ENCODE peak calls at places on chromosomes 2 and 18, in four cellular contexts. One of them, this sample, is unnamed. For H3K36me3, the result is how much of the 10 kb centered on the place peaks cover.

GRCh38 chr2:58239243-58239642 is 1.9 kb downstream of the FANCL start:
- DNase-seq in neural progenitor cell: no peak
- DNase-seq in upper lobe of right lung: no peak
- DNase-seq in brain microvascular endothelial cell: no peak
- DNase-seq in this sample: no peak

GRCh38 chr18:48514786-48515185 is 24.0 kb upstream of the CTIF start:
- DNase-seq in upper lobe of right lung: no peak
- DNase-seq in brain microvascular endothelial cell: no peak
- DNase-seq in neural progenitor cell: peak
- DNase-seq in this sample: no peak

GRCh38 chr2:152450176-152450575 is 115.2 kb downstream of the FMNL2 start:
- DNase-seq in neural progenitor cell: no peak
- DNase-seq in brain microvascular endothelial cell: no peak
- DNase-seq in upper lobe of right lung: no peak
- DNase-seq in this sample: no peak

GRCh38 chr2:221156335-221156734 is 415.8 kb downstream of the EPHA4 start:
- DNase-seq in upper lobe of right lung: no peak
- DNase-seq in neural progenitor cell: no peak
- DNase-seq in brain microvascular endothelial cell: no peak
- DNase-seq in this sample: peak

GRCh38 chr2:12819721-12820120 is 103.0 kb downstream of the TRIB2 start:
- DNase-seq in upper lobe of right lung: no peak
- DNase-seq in neural progenitor cell: no peak
- DNase-seq in brain microvascular endothelial cell: peak
- DNase-seq in this sample: no peak

GRCh38 chr2:56871641-56872040 is 687.9 kb downstream of the CCDC85A start:
- DNase-seq in neural progenitor cell: no peak
- DNase-seq in brain microvascular endothelial cell: no peak
- DNase-seq in upper lobe of right lung: no peak
- DNase-seq in this sample: no peak

GRCh38 chr2:233326500-233326899 is 18.9 kb downstream of the SAG start:
- DNase-seq in brain microvascular endothelial cell: no peak
- DNase-seq in neural progenitor cell: no peak
- DNase-seq in upper lobe of right lung: no peak
- DNase-seq in this sample: no peak

GRCh38 chr18:75531212-75531850 is 103.8 kb upstream of the SMIM21 start:
- DNase-seq in brain microvascular endothelial cell: no peak
- DNase-seq in upper lobe of right lung: no peak
- DNase-seq in neural progenitor cell: no peak
- DNase-seq in this sample: no peak

GRCh38 chr2:26630669-26631360 is 10.4 kb downstream of the CIB4 start:
- DNase-seq in neural progenitor cell: no peak
- DNase-seq in brain microvascular endothelial cell: peak
- DNase-seq in upper lobe of right lung: peak
- DNase-seq in this sample: no peak

GRCh38 chr2:132374551-132374950 is 42.1 kb upstream of the GPR39 start:
- DNase-seq in brain microvascular endothelial cell: no peak
- DNase-seq in neural progenitor cell: no peak
- DNase-seq in upper lobe of right lung: no peak
- DNase-seq in this sample: no peak

GRCh38 chr2:437772-438393 is 150.0 kb upstream of the ALKAL2 start:
- DNase-seq in brain microvascular endothelial cell: no peak
- DNase-seq in neural progenitor cell: no peak
- DNase-seq in upper lobe of right lung: no peak
- DNase-seq in this sample: peak

GRCh38 chr18:42196651-42197050 is 241.6 kb downstream of the PIK3C3 start:
- DNase-seq in upper lobe of right lung: no peak
- DNase-seq in neural progenitor cell: no peak
- DNase-seq in brain microvascular endothelial cell: no peak
- DNase-seq in this sample: no peak

GRCh38 chr2:239954166-239955085 is 70.7 kb downstream of the NDUFA10 start:
- DNase-seq in neural progenitor cell: no peak
- DNase-seq in upper lobe of right lung: no peak
- DNase-seq in brain microvascular endothelial cell: peak
- DNase-seq in this sample: no peak

GRCh38 chr2:188902906-188903305 is 71.3 kb upstream of the COL3A1 start:
- DNase-seq in brain microvascular endothelial cell: peak
- DNase-seq in neural progenitor cell: no peak
- DNase-seq in upper lobe of right lung: no peak
- DNase-seq in this sample: no peak

GRCh38 chr18:50729986-50730385 is 89.8 kb downstream of the MRO start:
- DNase-seq in neural progenitor cell: no peak
- DNase-seq in upper lobe of right lung: no peak
- DNase-seq in brain microvascular endothelial cell: no peak
- DNase-seq in this sample: peak

GRCh38 chr2:37653805-37654378 is 17.6 kb downstream of the CDC42EP3 start:
- DNase-seq in upper lobe of right lung: no peak
- DNase-seq in brain microvascular endothelial cell: no peak
- DNase-seq in neural progenitor cell: no peak
- DNase-seq in this sample: peak

GRCh38 chr2:149612122-149612521 is 24.5 kb upstream of the MMADHC start:
- DNase-seq in neural progenitor cell: no peak
- DNase-seq in upper lobe of right lung: no peak
- DNase-seq in brain microvascular endothelial cell: peak
- DNase-seq in this sample: no peak

GRCh38 chr2:96264086-96264485 is 1.7 kb downstream of the TMEM127 start:
- DNase-seq in brain microvascular endothelial cell: no peak
- DNase-seq in upper lobe of right lung: no peak
- DNase-seq in neural progenitor cell: no peak
- DNase-seq in this sample: no peak

GRCh38 chr2:157894694-157895450 is 18.7 kb upstream of the ACVR1 start:
- DNase-seq in upper lobe of right lung: no peak
- DNase-seq in brain microvascular endothelial cell: peak
- DNase-seq in neural progenitor cell: no peak
- DNase-seq in this sample: no peak

GRCh38 chr2:149463328-149464002 is 124.1 kb downstream of the MMADHC start:
- DNase-seq in upper lobe of right lung: no peak
- DNase-seq in neural progenitor cell: no peak
- DNase-seq in brain microvascular endothelial cell: no peak
- DNase-seq in this sample: no peak

GRCh38 chr2:20317198-20317597 is 33.4 kb downstream of the PUM2 start:
- DNase-seq in brain microvascular endothelial cell: no peak
- DNase-seq in upper lobe of right lung: no peak
- DNase-seq in neural progenitor cell: no peak
- DNase-seq in this sample: no peak

GRCh38 chr2:20314562-20315521 is 35.8 kb downstream of the PUM2 start:
- DNase-seq in upper lobe of right lung: no peak
- DNase-seq in brain microvascular endothelial cell: no peak
- DNase-seq in neural progenitor cell: no peak
- DNase-seq in this sample: no peak

GRCh38 chr2:20317690-20318089 is 33.0 kb downstream of the PUM2 start:
- DNase-seq in upper lobe of right lung: no peak
- DNase-seq in brain microvascular endothelial cell: no peak
- DNase-seq in neural progenitor cell: no peak
- DNase-seq in this sample: no peak

GRCh38 chr2:20309001-20309400 is 41.6 kb downstream of the PUM2 start:
- DNase-seq in upper lobe of right lung: no peak
- DNase-seq in brain microvascular endothelial cell: no peak
- DNase-seq in neural progenitor cell: no peak
- DNase-seq in this sample: no peak

DNA sequence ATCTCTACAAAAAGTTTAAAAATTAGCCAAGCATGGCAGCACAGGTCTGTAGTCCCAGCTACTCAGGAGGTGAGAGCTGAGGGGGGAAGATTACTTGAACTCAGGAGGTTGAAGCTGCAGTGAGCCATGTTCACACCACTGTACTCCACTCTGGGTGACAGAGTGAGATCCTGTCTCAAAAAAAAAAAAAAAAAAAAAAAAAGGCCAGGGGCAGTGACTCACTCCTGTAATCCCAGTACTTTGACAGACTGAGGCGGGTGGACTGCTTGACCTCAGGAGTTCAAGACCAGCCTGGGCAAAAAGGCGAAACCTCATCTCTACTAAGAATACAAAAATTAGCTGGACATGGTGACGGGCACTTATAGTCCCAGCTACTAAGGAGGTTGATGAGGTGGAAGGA is 37.0 kb downstream of the PUM2 start:
- DNase-seq in neural progenitor cell: no peak
- DNase-seq in brain microvascular endothelial cell: peak
- DNase-seq in upper lobe of right lung: no peak
- DNase-seq in this sample: no peak
- H3K36me3 ChIP-seq in neural progenitor cell: half or more
- H3K36me3 ChIP-seq in brain microvascular endothelial cell: under half
- H3K36me3 ChIP-seq in upper lobe of right lung: half or more
- H3K36me3 ChIP-seq in this sample: half or more

GRCh38 chr2:15780912-15781574 is 159.3 kb upstream of the MYCN start:
- DNase-seq in upper lobe of right lung: no peak
- DNase-seq in neural progenitor cell: peak
- DNase-seq in brain microvascular endothelial cell: no peak
- DNase-seq in this sample: no peak
- TF ChIP-seq CTCF in upper lobe of right lung: no peak
- TF ChIP-seq CTCF in neural progenitor cell: peak
- TF ChIP-seq CTCF in brain microvascular endothelial cell: no peak
- TF ChIP-seq CTCF in this sample: peak

GRCh38 chr2:30826481-30826880 is 19.2 kb upstream of the CAPN13 start:
- DNase-seq in neural progenitor cell: no peak
- DNase-seq in upper lobe of right lung: no peak
- DNase-seq in brain microvascular endothelial cell: no peak
- DNase-seq in this sample: no peak

GRCh38 chr2:30820381-30821055 is 13.3 kb upstream of the CAPN13 start:
- DNase-seq in brain microvascular endothelial cell: no peak
- DNase-seq in neural progenitor cell: no peak
- DNase-seq in upper lobe of right lung: no peak
- DNase-seq in this sample: no peak

GRCh38 chr2:30826916-30827315 is 19.7 kb upstream of the CAPN13 start:
- DNase-seq in upper lobe of right lung: no peak
- DNase-seq in neural progenitor cell: no peak
- DNase-seq in brain microvascular endothelial cell: no peak
- DNase-seq in this sample: no peak

GRCh38 chr2:30821960-30822359 is 14.7 kb upstream of the CAPN13 start:
- DNase-seq in upper lobe of right lung: no peak
- DNase-seq in brain microvascular endothelial cell: no peak
- DNase-seq in neural progenitor cell: no peak
- DNase-seq in this sample: no peak

DNA sequence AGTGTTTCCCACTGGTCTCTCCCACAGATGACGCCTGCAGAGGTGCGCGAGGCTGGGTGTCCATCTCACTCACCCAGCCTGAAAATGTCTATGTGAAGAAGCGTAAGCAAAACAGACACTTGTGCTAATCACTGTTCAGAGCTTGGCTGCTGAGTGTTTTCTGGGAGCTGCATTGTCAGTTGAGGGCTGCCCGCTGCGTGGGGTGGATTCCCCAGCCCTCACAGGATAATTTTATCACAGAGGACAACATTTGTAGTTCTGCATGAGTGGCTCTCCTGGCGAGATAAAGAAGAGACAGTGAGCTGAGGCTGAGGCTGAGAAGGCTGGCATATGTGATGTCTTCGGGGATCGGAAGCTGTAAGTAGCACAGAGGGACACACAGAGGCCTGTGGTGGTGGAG is 16.2 kb upstream of the CAPN13 start:
- DNase-seq in neural progenitor cell: no peak
- DNase-seq in upper lobe of right lung: no peak
- DNase-seq in brain microvascular endothelial cell: no peak
- DNase-seq in this sample: peak
- H3K27ac ChIP-seq in neural progenitor cell: no peak
- H3K27ac ChIP-seq in upper lobe of right lung: no peak
- H3K27ac ChIP-seq in brain microvascular endothelial cell: no peak
- H3K27ac ChIP-seq in this sample: peak

GRCh38 chr2:73851274-73851673 is 22.5 kb downstream of the STAMBP start:
- DNase-seq in brain microvascular endothelial cell: no peak
- DNase-seq in neural progenitor cell: no peak
- DNase-seq in upper lobe of right lung: no peak
- DNase-seq in this sample: peak

GRCh38 chr2:73855526-73855925 is 26.8 kb downstream of the STAMBP start:
- DNase-seq in brain microvascular endothelial cell: no peak
- DNase-seq in upper lobe of right lung: no peak
- DNase-seq in neural progenitor cell: no peak
- DNase-seq in this sample: no peak

GRCh38 chr2:73859721-73860586 is 31.2 kb downstream of the STAMBP start:
- DNase-seq in brain microvascular endothelial cell: peak
- DNase-seq in upper lobe of right lung: no peak
- DNase-seq in neural progenitor cell: no peak
- DNase-seq in this sample: no peak

GRCh38 chr2:73852020-73852419 is 23.3 kb downstream of the STAMBP start:
- DNase-seq in upper lobe of right lung: no peak
- DNase-seq in neural progenitor cell: no peak
- DNase-seq in brain microvascular endothelial cell: peak
- DNase-seq in this sample: no peak

GRCh38 chr2:73856214-73856613 is 27.5 kb downstream of the STAMBP start:
- DNase-seq in upper lobe of right lung: no peak
- DNase-seq in brain microvascular endothelial cell: peak
- DNase-seq in neural progenitor cell: no peak
- DNase-seq in this sample: no peak
- H3K36me3 ChIP-seq in upper lobe of right lung: half or more
- H3K36me3 ChIP-seq in brain microvascular endothelial cell: under half
- H3K36me3 ChIP-seq in neural progenitor cell: under half
- H3K36me3 ChIP-seq in this sample: half or more

DNA sequence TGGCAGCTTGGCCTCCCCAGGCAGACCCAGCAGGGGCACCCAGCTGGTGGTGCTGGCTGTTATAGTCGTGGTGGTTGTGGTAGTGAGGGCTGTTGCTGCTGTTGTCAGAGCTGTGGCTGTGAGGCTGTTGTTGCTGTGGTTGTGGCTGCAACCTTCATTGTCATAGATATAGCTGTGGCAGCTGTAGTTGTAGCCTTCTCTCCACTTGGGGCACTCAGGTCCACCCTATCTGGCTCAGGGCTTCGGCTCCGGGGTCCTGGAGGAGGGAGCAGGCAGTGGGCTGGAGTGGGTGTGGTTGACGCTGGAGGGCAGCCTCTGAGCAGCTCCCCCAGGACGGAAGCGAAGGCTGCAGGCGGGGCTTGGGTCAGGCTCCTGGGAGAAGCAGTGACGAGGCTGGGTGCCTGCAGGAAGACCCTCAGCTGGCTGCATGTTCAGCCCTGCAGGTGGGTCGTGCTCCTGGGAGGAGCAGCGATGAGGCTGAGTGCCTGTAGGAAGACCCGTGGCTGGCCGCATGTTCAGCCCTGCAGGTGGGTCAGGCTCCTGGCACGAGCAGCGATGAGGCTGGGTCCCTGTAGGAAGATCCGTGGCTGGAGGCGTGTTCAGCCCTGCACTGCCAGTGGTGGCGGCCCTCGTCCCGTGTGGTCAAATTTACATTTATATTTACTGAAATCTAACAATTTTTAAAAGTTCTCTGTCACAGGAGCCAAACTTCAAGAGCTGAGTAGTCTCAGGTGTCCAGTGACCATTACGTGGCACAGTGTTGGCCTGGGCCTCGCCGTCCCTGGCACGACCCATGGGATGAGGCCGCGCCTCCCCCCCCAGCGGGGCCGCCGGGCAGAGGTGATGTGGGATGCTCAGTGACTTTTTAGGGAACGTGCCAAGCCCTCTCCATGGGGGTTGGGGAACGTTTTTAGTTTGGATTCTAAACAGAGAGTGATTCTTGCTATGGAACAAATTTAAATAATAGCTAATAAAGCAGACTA is 79.2 kb upstream of the PXDN start:
- DNase-seq in upper lobe of right lung: no peak
- DNase-seq in neural progenitor cell: peak
- DNase-seq in brain microvascular endothelial cell: no peak
- DNase-seq in this sample: peak
- TF ChIP-seq CTCF in upper lobe of right lung: no peak
- TF ChIP-seq CTCF in neural progenitor cell: peak
- TF ChIP-seq CTCF in brain microvascular endothelial cell: peak
- TF ChIP-seq CTCF in this sample: peak

This sample was measured in WERI-Rb-1.